ENCODE peak calls at places on chromosomes 4 and X, in seven cellular contexts. M is hepatocyte, L is left ventricle myocardium inferior, Z is pancreas, I is uterus, Q is ovary, S is IMR-90. W is an unnamed sample.

GRCh38 chr4:118969359-118969758 is 80.7 kb downstream of the SYNPO2 start:
- DNase-seq in M (peak; percentile 63), L (peak; percentile 51), Z (peak; percentile 24), I (peak; percentile 86), Q (peak; percentile 67), S (peak; percentile 82), W (peak; percentile 53)

GRCh38 chr4:95231713-95232112 is 317.1 kb downstream of the UNC5C start:
- DNase-seq in M (peak; percentile 29), L (no peak), Z (no peak), I (no peak), Q (no peak), S (no peak), W (no peak)

GRCh38 chr4:143482753-143483362 is 30.6 kb upstream of the SMARCA5 start:
- DNase-seq in M (peak; percentile 47), L (no peak), Z (no peak), I (peak; percentile 30), Q (no peak), S (peak; percentile 71), W (no peak)

GRCh38 chr4:25928320-25928955 is 14.4 kb downstream of the SMIM20 start:
- DNase-seq in M (no peak), L (no peak), Z (no peak), I (no peak), Q (no peak), S (no peak), W (no peak)

GRCh38 chr4:142697303-142697702 is 148.8 kb downstream of the INPP4B start:
- DNase-seq in M (no peak), L (no peak), Z (no peak), I (no peak), Q (no peak), S (no peak), W (no peak)

GRCh38 chrX:102654696-102655095 is 3.4 kb downstream of the GPRASP1 start:
- DNase-seq in M (no peak), L (peak; percentile 29), Z (no peak), I (no peak), Q (no peak), S (no peak), W (no peak)

GRCh38 chr4:6772223-6772928 is 10.2 kb upstream of the KIAA0232 start:
- DNase-seq in M (no peak), L (no peak), Z (no peak), I (no peak), Q (no peak), S (no peak), W (no peak)

GRCh38 chr4:109296545-109296944 is 5.9 kb downstream of the COL25A1 start:
- DNase-seq in M (no peak), L (no peak), Z (no peak), I (no peak), Q (no peak), S (no peak), W (no peak)

GRCh38 chrX:31993635-31994034 is 921.8 kb upstream of the FTHL17 start:
- DNase-seq in M (no peak), L (no peak), Z (no peak), I (no peak), Q (no peak), S (peak; percentile 0), W (no peak)

GRCh38 chrX:25012433-25012735 is 3.4 kb downstream of the ARX start:
- DNase-seq in M (no peak), L (no peak), Z (no peak), I (no peak), Q (no peak), S (no peak), W (no peak)

GRCh38 chrX:40539214-40540142 is 41.3 kb upstream of the ATP6AP2 start:
- DNase-seq in M (peak; percentile 38), L (peak; percentile 23), Z (no peak), I (peak; percentile 66), Q (peak; percentile 33), S (peak; percentile 71), W (peak; percentile 71)

GRCh38 chr4:71221510-71222466 is 117.0 kb upstream of the SLC4A4 start:
- DNase-seq in M (no peak), L (no peak), Z (no peak), I (no peak), Q (no peak), S (no peak), W (no peak)

GRCh38 chrX:25015486-25016360 is at the start of gene ARX:
- DNase-seq in M (peak; percentile 86), L (peak; percentile 25), Z (peak; percentile 41), I (no peak), Q (peak; percentile 89), S (peak; percentile 42), W (peak; percentile 71)

GRCh38 chrX:48677456-48678030 is 6.1 kb upstream of the WAS start:
- DNase-seq in M (peak; percentile 39), L (no peak), Z (no peak), I (no peak), Q (no peak), S (no peak), W (no peak)

GRCh38 chr4:95921470-95921869 is 81.6 kb downstream of the PDHA2 start:
- DNase-seq in M (no peak), L (no peak), Z (no peak), I (no peak), Q (no peak), S (no peak), W (no peak)

GRCh38 chrX:72079607-72080006 is 52.1 kb downstream of the RTL5 start:
- DNase-seq in M (no peak), L (peak; percentile 32), Z (no peak), I (peak; percentile 46), Q (no peak), S (no peak), W (no peak)

GRCh38 chrX:65690057-65690855 is 22.8 kb downstream of the MSN start:
- DNase-seq in M (no peak), L (no peak), Z (no peak), I (no peak), Q (no peak), S (peak; percentile 78), W (no peak)

GRCh38 chrX:97089116-97089515 is 205.4 kb downstream of the RPA4 start:
- DNase-seq in M (no peak), L (no peak), Z (no peak), I (no peak), Q (no peak), S (no peak), W (no peak)

GRCh38 chrX:1476682-1477081 is 24.0 kb upstream of the ASMTL start:
- DNase-seq in M (no peak), L (no peak), Z (no peak), I (no peak), Q (no peak), S (no peak), W (no peak)

GRCh38 chrX:103585421-103586313 is at the start of gene TCEAL4:
- DNase-seq in M (peak; percentile 74), L (peak; percentile 56), Z (peak; percentile 58), I (peak; percentile 79), Q (peak; percentile 83), S (no peak), W (peak; percentile 47)

GRCh38 chrX:6184900-6185515 is 43.7 kb downstream of the NLGN4X start:
- DNase-seq in M (no peak), L (no peak), Z (no peak), I (no peak), Q (no peak), S (no peak), W (no peak)

GRCh38 chr4:84803720-84804119 is 162.8 kb downstream of the WDFY3 start:
- DNase-seq in M (no peak), L (no peak), Z (no peak), I (no peak), Q (no peak), S (peak; percentile 63), W (no peak)

GRCh38 chrX:118520206-118520857 is 24.7 kb downstream of the DOCK11 start:
- DNase-seq in M (no peak), L (no peak), Z (no peak), I (no peak), Q (no peak), S (peak; percentile 80), W (no peak)
- H3K4me3 ChIP-seq in M (no peak overlapping the region), L (no peak overlapping the region), Z (no peak overlapping the region), I (no peak overlapping the region), Q (no peak overlapping the region), S (no peak overlapping the region), W (no peak overlapping the region)

DNA sequence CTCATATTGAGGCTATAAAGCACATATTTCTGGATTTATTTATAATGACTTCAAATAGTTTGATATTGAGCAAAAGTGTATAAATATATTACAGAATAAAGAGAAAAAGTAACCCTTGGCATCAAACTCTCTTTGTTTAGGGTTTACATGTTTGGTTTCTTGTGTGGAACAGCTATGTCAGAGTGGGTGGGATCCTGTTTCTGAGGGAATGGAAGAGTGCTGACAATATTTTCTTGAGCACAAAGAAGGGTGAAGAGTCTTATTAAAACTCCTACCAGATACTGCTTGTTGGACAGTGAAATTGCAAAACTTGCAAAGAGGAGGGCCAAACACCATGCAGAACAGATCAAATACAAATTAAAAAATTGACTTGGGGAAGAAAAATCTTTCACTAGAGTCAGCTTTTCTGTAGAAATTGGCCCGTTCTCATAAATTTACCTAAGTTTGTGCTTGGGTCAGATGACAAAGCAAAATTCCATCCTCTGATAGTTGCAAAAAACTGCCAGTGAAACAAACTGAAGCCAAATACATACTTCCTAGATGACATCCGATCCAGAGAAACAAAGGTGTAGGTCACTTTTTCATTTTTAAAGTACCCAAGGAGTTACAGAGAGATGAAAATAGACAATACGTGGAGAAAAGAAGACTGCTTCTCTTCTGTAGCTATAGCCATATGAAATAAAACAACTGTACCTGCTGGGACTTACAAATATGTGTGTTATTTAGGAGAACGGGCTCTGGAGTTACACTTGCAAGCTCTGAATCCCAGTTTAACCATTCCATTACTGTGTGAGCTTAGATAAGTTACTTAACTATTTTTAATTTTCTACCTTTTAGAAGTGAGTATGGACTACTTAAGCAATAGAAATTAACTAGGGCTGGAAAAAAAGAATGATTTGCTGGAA is 133.3 kb downstream of the MAML3 start:
- DNase-seq in M (no peak), L (no peak), Z (no peak), I (no peak), Q (no peak), S (peak; percentile 17), W (no peak)
- H3K4me3 ChIP-seq in M (no peak overlapping the region), L (no peak overlapping the region), Z (no peak overlapping the region), I (no peak overlapping the region), Q (no peak overlapping the region), S (no peak overlapping the region), W (no peak overlapping the region)

DNA sequence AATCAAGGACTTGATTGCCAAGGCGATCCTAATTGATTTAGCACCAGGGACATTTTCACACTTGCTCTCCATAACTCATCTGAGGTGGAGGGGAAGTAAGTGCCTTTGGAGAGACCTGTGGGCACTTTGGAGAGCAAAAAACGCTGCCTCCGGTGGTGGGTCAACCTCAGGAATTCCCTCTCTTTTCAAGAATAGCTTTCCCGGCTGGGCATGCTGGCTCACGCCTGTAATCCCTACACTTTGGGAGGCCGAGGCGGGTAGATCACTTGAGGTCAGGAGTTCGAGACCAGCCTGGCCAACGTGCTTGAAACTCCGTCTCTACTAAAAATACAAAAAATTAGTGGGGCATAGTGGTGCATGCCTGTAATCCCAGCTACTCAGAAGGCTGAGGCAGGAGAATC is 49.2 kb downstream of the PRPS1 start:
- DNase-seq in M (no peak), L (no peak), Z (no peak), I (no peak), Q (no peak), S (no peak), W (no peak)
- H3K4me3 ChIP-seq in M (no peak overlapping the region), L (peak overlapping the region; percentile 66), Z (no peak overlapping the region), I (no peak overlapping the region), Q (peak overlapping the region; percentile 63), S (no peak overlapping the region), W (peak overlapping the region; percentile 27)

GRCh38 chrX:15269120-15269519 is 763 bp downstream of the ASB9 start:
- DNase-seq in M (no peak), L (no peak), Z (no peak), I (no peak), Q (no peak), S (no peak), W (no peak)

GRCh38 chrX:15274946-15275345 is 5.1 kb upstream of the ASB9 start:
- DNase-seq in M (no peak), L (no peak), Z (no peak), I (no peak), Q (no peak), S (no peak), W (no peak)

GRCh38 chrX:15269618-15270521 is at the start of gene ASB9:
- DNase-seq in M (peak; percentile 74), L (no peak), Z (peak; percentile 76), I (peak; percentile 26), Q (no peak), S (peak; percentile 34), W (no peak)
- H3K4me3 ChIP-seq in M (no peak within 1 kb of the TSS), L (peak within 1 kb of the TSS; percentile 49), Z (no peak within 1 kb of the TSS), I (no peak within 1 kb of the TSS), Q (no peak within 1 kb of the TSS), S (no peak within 1 kb of the TSS), W (no peak within 1 kb of the TSS)

W was measured in WERI-Rb-1.